ENCODE peak calls at places on chromosomes 3 and 15, in four cellular contexts. One of them, this sample, is unnamed.

GRCh38 chr15:25734680-25735355 is 128.3 kb downstream of the ATP10A start:
- DNase-seq in SK-MEL-5: no peak
- DNase-seq in activated effector memory CD4-positive, alpha-beta T cell treated with anti-CD3 and anti-CD28 coated beads, Interleukin-2, amount 50 U/mL, for 16 hours: no peak
- DNase-seq in left ventricle myocardium inferior: no peak
- DNase-seq in this sample: no peak

GRCh38 chr3:140863481-140864084 is 78.1 kb upstream of the SLC25A36 start:
- DNase-seq in activated effector memory CD4-positive, alpha-beta T cell treated with anti-CD3 and anti-CD28 coated beads, Interleukin-2, amount 50 U/mL, for 16 hours: no peak
- DNase-seq in SK-MEL-5: peak; percentile 78
- DNase-seq in left ventricle myocardium inferior: no peak
- DNase-seq in this sample: peak; percentile 25

GRCh38 chr15:101543026-101543390 is 53.5 kb upstream of the PCSK6 start:
- DNase-seq in left ventricle myocardium inferior: no peak
- DNase-seq in SK-MEL-5: no peak
- DNase-seq in activated effector memory CD4-positive, alpha-beta T cell treated with anti-CD3 and anti-CD28 coated beads, Interleukin-2, amount 50 U/mL, for 16 hours: no peak
- DNase-seq in this sample: no peak

GRCh38 chr3:68206524-68207117 is 552.2 kb upstream of the SUCLG2 start:
- DNase-seq in activated effector memory CD4-positive, alpha-beta T cell treated with anti-CD3 and anti-CD28 coated beads, Interleukin-2, amount 50 U/mL, for 16 hours: no peak
- DNase-seq in left ventricle myocardium inferior: no peak
- DNase-seq in SK-MEL-5: peak; percentile 58
- DNase-seq in this sample: no peak

GRCh38 chr3:192802957-192803899 is 75.9 kb upstream of the FGF12 start:
- DNase-seq in SK-MEL-5: peak; percentile 73
- DNase-seq in activated effector memory CD4-positive, alpha-beta T cell treated with anti-CD3 and anti-CD28 coated beads, Interleukin-2, amount 50 U/mL, for 16 hours: no peak
- DNase-seq in left ventricle myocardium inferior: no peak
- DNase-seq in this sample: no peak

GRCh38 chr3:5638550-5638949 is 451.0 kb downstream of the EDEM1 start:
- DNase-seq in left ventricle myocardium inferior: no peak
- DNase-seq in SK-MEL-5: no peak
- DNase-seq in activated effector memory CD4-positive, alpha-beta T cell treated with anti-CD3 and anti-CD28 coated beads, Interleukin-2, amount 50 U/mL, for 16 hours: no peak
- DNase-seq in this sample: no peak

GRCh38 chr3:108183971-108184370 is 38.3 kb downstream of the IFT57 start:
- DNase-seq in SK-MEL-5: no peak
- DNase-seq in left ventricle myocardium inferior: no peak
- DNase-seq in activated effector memory CD4-positive, alpha-beta T cell treated with anti-CD3 and anti-CD28 coated beads, Interleukin-2, amount 50 U/mL, for 16 hours: no peak
- DNase-seq in this sample: no peak

GRCh38 chr3:134611516-134611915 is 39.3 kb downstream of the KY start:
- DNase-seq in left ventricle myocardium inferior: no peak
- DNase-seq in SK-MEL-5: no peak
- DNase-seq in activated effector memory CD4-positive, alpha-beta T cell treated with anti-CD3 and anti-CD28 coated beads, Interleukin-2, amount 50 U/mL, for 16 hours: no peak
- DNase-seq in this sample: no peak

GRCh38 chr3:155745795-155746550 is 1.1 kb upstream of the PLCH1 start:
- DNase-seq in SK-MEL-5: no peak
- DNase-seq in activated effector memory CD4-positive, alpha-beta T cell treated with anti-CD3 and anti-CD28 coated beads, Interleukin-2, amount 50 U/mL, for 16 hours: no peak
- DNase-seq in left ventricle myocardium inferior: no peak
- DNase-seq in this sample: no peak

GRCh38 chr3:120404876-120405275 is 45.9 kb downstream of the FSTL1 start:
- DNase-seq in activated effector memory CD4-positive, alpha-beta T cell treated with anti-CD3 and anti-CD28 coated beads, Interleukin-2, amount 50 U/mL, for 16 hours: no peak
- DNase-seq in SK-MEL-5: no peak
- DNase-seq in left ventricle myocardium inferior: no peak
- DNase-seq in this sample: no peak

GRCh38 chr15:81752974-81753373 is 292.8 kb downstream of the MEX3B start:
- DNase-seq in activated effector memory CD4-positive, alpha-beta T cell treated with anti-CD3 and anti-CD28 coated beads, Interleukin-2, amount 50 U/mL, for 16 hours: no peak
- DNase-seq in SK-MEL-5: peak; percentile 44
- DNase-seq in left ventricle myocardium inferior: no peak
- DNase-seq in this sample: no peak

GRCh38 chr3:190252080-190252479 is 70.2 kb downstream of the CLDN1 start:
- DNase-seq in SK-MEL-5: no peak
- DNase-seq in left ventricle myocardium inferior: no peak
- DNase-seq in activated effector memory CD4-positive, alpha-beta T cell treated with anti-CD3 and anti-CD28 coated beads, Interleukin-2, amount 50 U/mL, for 16 hours: no peak
- DNase-seq in this sample: no peak

GRCh38 chr3:124266517-124266916 is 274.6 kb upstream of the ROPN1 start:
- DNase-seq in activated effector memory CD4-positive, alpha-beta T cell treated with anti-CD3 and anti-CD28 coated beads, Interleukin-2, amount 50 U/mL, for 16 hours: no peak
- DNase-seq in left ventricle myocardium inferior: no peak
- DNase-seq in SK-MEL-5: peak; percentile 77
- DNase-seq in this sample: no peak

GRCh38 chr15:85282504-85283115 is 97.8 kb upstream of the AKAP13 start:
- DNase-seq in activated effector memory CD4-positive, alpha-beta T cell treated with anti-CD3 and anti-CD28 coated beads, Interleukin-2, amount 50 U/mL, for 16 hours: no peak
- DNase-seq in SK-MEL-5: no peak
- DNase-seq in left ventricle myocardium inferior: no peak
- DNase-seq in this sample: peak; percentile 40

This sample was measured in T1000.